ENCODE peak calls at places on chromosomes 3 and 15, in four cellular contexts. One of them, this sample, is unnamed.

GRCh38 chr3:148128136-148128535 is 569.6 kb upstream of the AGTR1 start:
- DNase-seq in fibroblast of lung: no peak
- DNase-seq in fibroblast of mammary gland: no peak
- DNase-seq in transverse colon: no peak
- DNase-seq in this sample: no peak

GRCh38 chr3:114454592-114455251 is 160.9 kb downstream of the TIGIT start:
- DNase-seq in fibroblast of lung: peak
- DNase-seq in fibroblast of mammary gland: peak
- DNase-seq in transverse colon: no peak
- DNase-seq in this sample: no peak

GRCh38 chr3:57518276-57518914 is 25.7 kb downstream of the DNAH12 start:
- DNase-seq in fibroblast of lung: peak
- DNase-seq in fibroblast of mammary gland: no peak
- DNase-seq in transverse colon: no peak
- DNase-seq in this sample: no peak

GRCh38 chr3:172522871-172523818 is at the start of gene TNFSF10:
- DNase-seq in fibroblast of lung: peak
- DNase-seq in fibroblast of mammary gland: peak
- DNase-seq in transverse colon: peak
- DNase-seq in this sample: no peak

GRCh38 chr15:101307897-101308603 is 13.0 kb upstream of the SNRPA1 start:
- DNase-seq in fibroblast of lung: no peak
- DNase-seq in fibroblast of mammary gland: no peak
- DNase-seq in transverse colon: peak
- DNase-seq in this sample: no peak

GRCh38 chr3:32460031-32460749 is 42.5 kb downstream of the CMTM6 start:
- DNase-seq in fibroblast of lung: no peak
- DNase-seq in fibroblast of mammary gland: no peak
- DNase-seq in transverse colon: peak
- DNase-seq in this sample: no peak

GRCh38 chr15:59313703-59314332 is 58.9 kb downstream of the MYO1E start:
- DNase-seq in fibroblast of lung: peak
- DNase-seq in fibroblast of mammary gland: peak
- DNase-seq in transverse colon: peak
- DNase-seq in this sample: no peak

GRCh38 chr15:39511000-39511914 is 69.6 kb upstream of the THBS1 start:
- DNase-seq in fibroblast of lung: peak
- DNase-seq in fibroblast of mammary gland: peak
- DNase-seq in transverse colon: peak
- DNase-seq in this sample: peak

GRCh38 chr15:67093146-67093874 is 27.9 kb downstream of the SMAD3 start:
- DNase-seq in fibroblast of lung: no peak
- DNase-seq in fibroblast of mammary gland: no peak
- DNase-seq in transverse colon: peak
- DNase-seq in this sample: no peak

GRCh38 chr3:162719684-162720341 is 1223.2 kb downstream of the OTOL1 start:
- DNase-seq in fibroblast of lung: peak
- DNase-seq in fibroblast of mammary gland: peak
- DNase-seq in transverse colon: no peak
- DNase-seq in this sample: peak

GRCh38 chr3:113532698-113533533 is 561 bp downstream of the SIDT1 start:
- DNase-seq in fibroblast of lung: peak
- DNase-seq in fibroblast of mammary gland: no peak
- DNase-seq in transverse colon: peak
- DNase-seq in this sample: no peak

GRCh38 chr3:49868951-49869454 is 703 bp downstream of the CAMKV start:
- DNase-seq in fibroblast of lung: no peak
- DNase-seq in fibroblast of mammary gland: no peak
- DNase-seq in transverse colon: no peak
- DNase-seq in this sample: no peak

GRCh38 chr3:108099679-108100428 is 9.0 kb upstream of the CD47 start:
- DNase-seq in fibroblast of lung: no peak
- DNase-seq in fibroblast of mammary gland: no peak
- DNase-seq in transverse colon: no peak
- DNase-seq in this sample: no peak

GRCh38 chr15:75725719-75726607 is 13.3 kb upstream of the CSPG4 start:
- DNase-seq in fibroblast of lung: no peak
- DNase-seq in fibroblast of mammary gland: no peak
- DNase-seq in transverse colon: no peak
- DNase-seq in this sample: no peak

GRCh38 chr3:78873641-78874040 is 894.2 kb downstream of the ROBO1 start:
- DNase-seq in fibroblast of lung: peak
- DNase-seq in fibroblast of mammary gland: no peak
- DNase-seq in transverse colon: no peak
- DNase-seq in this sample: no peak
- TF ChIP-seq CTCF in fibroblast of lung: no peak
- TF ChIP-seq CTCF in fibroblast of mammary gland: no peak
- TF ChIP-seq CTCF in transverse colon: no peak
- TF ChIP-seq CTCF in this sample: no peak

DNA sequence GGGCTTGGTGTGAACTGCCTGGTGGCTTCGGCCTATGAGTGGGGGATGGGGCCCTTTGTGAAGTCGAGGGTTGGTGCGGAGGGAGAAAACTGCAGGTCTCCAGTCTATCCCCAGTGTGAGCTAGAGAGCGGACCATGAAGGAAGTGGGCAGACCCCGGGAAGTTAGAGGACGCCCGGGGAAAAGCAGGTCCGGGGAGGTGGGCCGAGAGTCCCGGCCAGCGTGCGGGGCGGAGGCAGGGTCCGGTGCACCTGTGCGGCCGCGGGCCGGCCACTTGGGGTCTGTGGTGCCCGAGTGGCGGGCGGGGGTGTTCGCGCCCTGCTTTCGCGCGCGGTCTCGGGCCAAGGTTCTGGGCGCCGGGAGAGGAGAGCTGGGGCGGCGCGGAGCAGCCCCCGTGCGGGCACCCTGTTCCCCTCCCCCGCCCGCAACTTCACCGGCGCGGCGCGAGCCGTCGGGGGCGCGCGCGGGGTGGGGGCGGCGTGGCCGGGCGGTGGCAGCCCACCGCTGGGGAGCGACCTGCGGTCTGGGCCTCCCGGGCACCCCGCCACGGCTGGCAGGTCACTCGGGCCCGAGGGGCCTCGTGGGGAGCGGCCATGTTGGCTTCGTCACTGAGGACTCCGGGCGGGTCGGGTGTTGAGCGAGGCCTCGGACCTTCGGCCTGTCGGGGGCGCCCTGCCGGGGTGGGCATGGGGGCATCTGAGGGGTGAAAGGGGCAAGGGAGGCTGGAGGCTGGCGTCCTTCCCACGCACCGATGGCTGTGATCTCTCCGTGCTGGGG is 4.8 kb downstream of the UBE2E1 start:
- DNase-seq in fibroblast of lung: peak
- DNase-seq in fibroblast of mammary gland: no peak
- DNase-seq in transverse colon: peak
- DNase-seq in this sample: no peak
- TF ChIP-seq CTCF in fibroblast of lung: no peak
- TF ChIP-seq CTCF in fibroblast of mammary gland: peak
- TF ChIP-seq CTCF in transverse colon: no peak
- TF ChIP-seq CTCF in this sample: peak

GRCh38 chr15:57505949-57506391 is 85.7 kb upstream of the MYZAP start:
- DNase-seq in fibroblast of lung: peak
- DNase-seq in fibroblast of mammary gland: no peak
- DNase-seq in transverse colon: peak
- DNase-seq in this sample: no peak

GRCh38 chr15:57504599-57504940 is 87.1 kb upstream of the MYZAP start:
- DNase-seq in fibroblast of lung: no peak
- DNase-seq in fibroblast of mammary gland: no peak
- DNase-seq in transverse colon: no peak
- DNase-seq in this sample: no peak

GRCh38 chr15:57505056-57505713 is 86.5 kb upstream of the MYZAP start:
- DNase-seq in fibroblast of lung: peak
- DNase-seq in fibroblast of mammary gland: peak
- DNase-seq in transverse colon: no peak
- DNase-seq in this sample: no peak

GRCh38 chr15:57507111-57507510 is 84.6 kb upstream of the MYZAP start:
- DNase-seq in fibroblast of lung: no peak
- DNase-seq in fibroblast of mammary gland: no peak
- DNase-seq in transverse colon: no peak
- DNase-seq in this sample: no peak

DNA sequence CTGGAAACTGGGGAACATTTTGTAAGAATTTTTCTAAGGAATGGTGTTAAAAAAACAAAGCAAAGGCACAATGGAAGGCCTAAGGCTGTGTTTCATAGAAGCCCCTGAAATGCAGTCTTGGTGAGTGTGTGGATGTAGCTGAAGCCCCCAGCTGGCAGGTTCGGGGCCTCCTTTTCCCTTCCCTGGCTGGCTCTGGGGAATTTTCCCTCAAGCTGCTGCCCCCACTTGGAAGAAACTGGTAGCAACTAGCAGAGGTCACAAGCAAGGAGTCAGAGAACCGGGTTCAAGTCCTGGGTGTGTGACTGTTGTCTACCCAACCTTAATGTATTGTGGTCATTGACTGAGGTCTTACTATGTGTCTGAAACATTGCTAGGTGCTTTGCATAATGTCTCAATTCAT is 85.3 kb upstream of the MYZAP start:
- DNase-seq in fibroblast of lung: no peak
- DNase-seq in fibroblast of mammary gland: no peak
- DNase-seq in transverse colon: no peak
- DNase-seq in this sample: no peak
- TF ChIP-seq CTCF in fibroblast of lung: no peak
- TF ChIP-seq CTCF in fibroblast of mammary gland: peak
- TF ChIP-seq CTCF in transverse colon: no peak
- TF ChIP-seq CTCF in this sample: peak

GRCh38 chr3:11820540-11821041 is 26.1 kb downstream of the TAMM41 start:
- DNase-seq in fibroblast of lung: peak
- DNase-seq in fibroblast of mammary gland: peak
- DNase-seq in transverse colon: no peak
- DNase-seq in this sample: peak
- TF ChIP-seq CTCF in fibroblast of lung: no peak
- TF ChIP-seq CTCF in fibroblast of mammary gland: peak
- TF ChIP-seq CTCF in transverse colon: no peak
- TF ChIP-seq CTCF in this sample: peak

GRCh38 chr15:61115241-61115640 is 113.9 kb downstream of the RORA start:
- DNase-seq in fibroblast of lung: peak
- DNase-seq in fibroblast of mammary gland: peak
- DNase-seq in transverse colon: no peak
- DNase-seq in this sample: peak

GRCh38 chr15:61119556-61119955 is 109.5 kb downstream of the RORA start:
- DNase-seq in fibroblast of lung: no peak
- DNase-seq in fibroblast of mammary gland: peak
- DNase-seq in transverse colon: no peak
- DNase-seq in this sample: no peak

GRCh38 chr15:61116830-61117229 is 112.3 kb downstream of the RORA start:
- DNase-seq in fibroblast of lung: no peak
- DNase-seq in fibroblast of mammary gland: no peak
- DNase-seq in transverse colon: no peak
- DNase-seq in this sample: no peak

GRCh38 chr15:61115679-61116078 is 113.4 kb downstream of the RORA start:
- DNase-seq in fibroblast of lung: peak
- DNase-seq in fibroblast of mammary gland: peak
- DNase-seq in transverse colon: no peak
- DNase-seq in this sample: no peak

DNA sequence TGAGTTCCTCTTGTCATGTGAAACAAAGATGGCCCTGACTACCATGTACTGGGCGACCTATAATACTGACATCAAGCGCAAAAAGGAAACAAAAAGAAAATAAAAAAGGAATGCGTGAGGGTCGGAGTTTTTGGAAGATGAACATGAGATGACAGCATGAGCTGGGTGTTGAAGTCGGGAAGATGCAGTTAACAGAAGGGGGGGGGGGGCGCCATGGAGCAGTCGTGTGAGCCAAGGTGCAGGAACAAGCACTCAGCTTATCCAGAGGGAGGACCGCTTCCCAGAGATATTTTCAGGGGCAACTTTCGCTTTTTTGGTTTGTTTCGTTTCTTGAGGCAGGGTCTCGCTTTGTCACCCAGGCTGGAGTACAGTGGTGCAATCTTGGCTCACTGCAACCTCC is 110.2 kb downstream of the RORA start:
- DNase-seq in fibroblast of lung: no peak
- DNase-seq in fibroblast of mammary gland: no peak
- DNase-seq in transverse colon: no peak
- DNase-seq in this sample: no peak
- TF ChIP-seq CTCF in fibroblast of lung: no peak
- TF ChIP-seq CTCF in fibroblast of mammary gland: peak
- TF ChIP-seq CTCF in transverse colon: no peak
- TF ChIP-seq CTCF in this sample: no peak

GRCh38 chr15:57972801-57973311 is 92.7 kb downstream of the ALDH1A2 start:
- DNase-seq in fibroblast of lung: no peak
- DNase-seq in fibroblast of mammary gland: no peak
- DNase-seq in transverse colon: no peak
- DNase-seq in this sample: no peak

GRCh38 chr15:57973534-57973933 is 92.0 kb downstream of the ALDH1A2 start:
- DNase-seq in fibroblast of lung: no peak
- DNase-seq in fibroblast of mammary gland: no peak
- DNase-seq in transverse colon: no peak
- DNase-seq in this sample: no peak

GRCh38 chr15:57969355-57969754 is 96.2 kb downstream of the ALDH1A2 start:
- DNase-seq in fibroblast of lung: no peak
- DNase-seq in fibroblast of mammary gland: peak
- DNase-seq in transverse colon: no peak
- DNase-seq in this sample: no peak
- TF ChIP-seq CTCF in fibroblast of lung: no peak
- TF ChIP-seq CTCF in fibroblast of mammary gland: peak
- TF ChIP-seq CTCF in transverse colon: peak
- TF ChIP-seq CTCF in this sample: no peak

GRCh38 chr3:42518800-42519567 is 16.5 kb downstream of the VIPR1 start:
- DNase-seq in fibroblast of lung: no peak
- DNase-seq in fibroblast of mammary gland: no peak
- DNase-seq in transverse colon: no peak
- DNase-seq in this sample: no peak
- TF ChIP-seq CTCF in fibroblast of lung: no peak
- TF ChIP-seq CTCF in fibroblast of mammary gland: peak
- TF ChIP-seq CTCF in transverse colon: no peak
- TF ChIP-seq CTCF in this sample: peak